ENCODE peak calls at places on chromosomes 5 and 9, in seven cellular contexts. J, W, K, T, C, U and Y are unnamed samples.

GRCh38 chr9:133428579-133429215 is 6.5 kb downstream of the ADAMTS13 start:
- DNase-seq in U (no peak), W (no peak), K (peak), J (peak), T (no peak), C (peak), Y (no peak)

GRCh38 chr9:69395718-69396117 is 70.7 kb downstream of the ENTREP1 start:
- DNase-seq in T (no peak), K (no peak), C (no peak), J (no peak), W (no peak), U (no peak), Y (no peak)

GRCh38 chr5:42991477-42992034 is 48.6 kb downstream of the ANXA2R start:
- DNase-seq in T (no peak), U (no peak), C (no peak), W (peak), J (no peak), K (no peak), Y (no peak)

GRCh38 chr9:128101231-128101641 is 26.3 kb downstream of the PTGES2 start:
- DNase-seq in J (no peak), W (peak), T (no peak), U (no peak), C (no peak), K (no peak), Y (no peak)

GRCh38 chr5:64147849-64148441 is 17.7 kb upstream of the RNF180 start:
- DNase-seq in W (no peak), U (peak), C (peak), K (peak), J (peak), T (peak), Y (peak)

GRCh38 chr5:62369039-62369438 is 34.7 kb downstream of the DIMT1 start:
- DNase-seq in K (no peak), T (no peak), J (no peak), W (no peak), C (no peak), U (no peak), Y (no peak)

GRCh38 chr5:151562019-151562707 is 29.0 kb downstream of the FAT2 start:
- DNase-seq in K (no peak), W (no peak), C (no peak), T (no peak), J (no peak), U (no peak), Y (no peak)

GRCh38 chr9:18333157-18333556 is 140.8 kb upstream of the ADAMTSL1 start:
- DNase-seq in U (no peak), J (no peak), T (peak), W (no peak), C (no peak), K (no peak), Y (no peak)

GRCh38 chr5:59757442-59757841 is 136.1 kb downstream of the PDE4D start:
- DNase-seq in K (no peak), J (no peak), T (peak), U (no peak), C (peak), W (no peak), Y (no peak)

GRCh38 chr5:65126192-65126591 is 355.5 kb downstream of the ADAMTS6 start:
- DNase-seq in W (no peak), J (no peak), K (no peak), U (no peak), T (peak), C (no peak), Y (no peak)

GRCh38 chr5:149221326-149221725 is 50.3 kb upstream of the AFAP1L1 start:
- DNase-seq in J (no peak), U (peak), C (no peak), W (no peak), K (no peak), T (peak), Y (peak)

GRCh38 chr5:106380736-106381135 is 1290.0 kb downstream of the EFNA5 start:
- DNase-seq in K (no peak), J (no peak), T (peak), C (peak), U (no peak), W (no peak), Y (peak)

GRCh38 chr5:61610262-61611024 is 278.4 kb downstream of the ZSWIM6 start:
- DNase-seq in C (no peak), W (no peak), J (no peak), U (no peak), K (no peak), T (no peak), Y (no peak)

GRCh38 chr5:73654171-73654811 is 28.3 kb downstream of the ARHGEF28 start:
- DNase-seq in T (no peak), W (no peak), U (no peak), K (no peak), J (no peak), C (peak), Y (no peak)

GRCh38 chr5:776862-777711 is 7.4 kb downstream of the ZDHHC11B start:
- DNase-seq in T (no peak), W (no peak), J (no peak), K (peak), C (no peak), U (no peak), Y (no peak)

GRCh38 chr5:36442352-36442751 is 140.7 kb upstream of the RANBP3L start:
- DNase-seq in T (no peak), U (no peak), C (peak), W (no peak), J (peak), K (no peak), Y (no peak)

GRCh38 chr5:122295138-122295537 is 16.9 kb upstream of the SNCAIP start:
- DNase-seq in T (no peak), C (no peak), U (no peak), J (no peak), K (no peak), W (no peak), Y (no peak)
- TF ChIP-seq CTCF in T (no peak), C (peak), U (peak), J (no peak), K (peak), W (no peak), Y (no peak)

GRCh38 chr5:159061186-159061796 is 38.4 kb downstream of the EBF1 start:
- DNase-seq in T (peak), U (no peak), J (no peak), K (no peak), C (peak), W (no peak), Y (no peak)
- H3K4me3 ChIP-seq in T (peak), U (no peak), J (no peak), K (no peak), C (no peak), W (no peak), Y (peak)

DNA sequence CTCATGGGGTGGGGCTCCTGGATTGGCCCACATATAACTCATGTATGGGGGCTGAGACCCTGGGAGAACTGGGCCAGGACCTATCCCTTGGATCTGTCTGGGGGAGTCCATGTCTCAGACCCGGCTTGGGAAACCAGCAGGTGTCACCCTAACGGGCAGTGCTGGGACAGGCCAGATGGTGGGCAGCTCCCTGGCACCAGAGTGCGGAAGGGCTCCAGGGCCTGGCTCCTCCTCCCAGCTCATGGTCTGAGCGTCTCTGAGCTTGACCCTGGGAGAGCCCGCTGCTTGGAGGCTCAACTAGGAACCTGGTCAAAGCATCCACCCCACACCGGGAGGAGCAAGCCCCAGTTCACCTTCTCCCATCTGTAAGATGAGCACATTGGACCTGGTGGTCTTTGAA is 15.5 kb upstream of the NCS1 start:
- DNase-seq in T (no peak), W (no peak), K (no peak), C (no peak), J (peak), U (no peak), Y (no peak)
- TF ChIP-seq CTCF in T (no peak), W (no peak), K (no peak), C (no peak), J (no peak), U (peak), Y (no peak)

DNA sequence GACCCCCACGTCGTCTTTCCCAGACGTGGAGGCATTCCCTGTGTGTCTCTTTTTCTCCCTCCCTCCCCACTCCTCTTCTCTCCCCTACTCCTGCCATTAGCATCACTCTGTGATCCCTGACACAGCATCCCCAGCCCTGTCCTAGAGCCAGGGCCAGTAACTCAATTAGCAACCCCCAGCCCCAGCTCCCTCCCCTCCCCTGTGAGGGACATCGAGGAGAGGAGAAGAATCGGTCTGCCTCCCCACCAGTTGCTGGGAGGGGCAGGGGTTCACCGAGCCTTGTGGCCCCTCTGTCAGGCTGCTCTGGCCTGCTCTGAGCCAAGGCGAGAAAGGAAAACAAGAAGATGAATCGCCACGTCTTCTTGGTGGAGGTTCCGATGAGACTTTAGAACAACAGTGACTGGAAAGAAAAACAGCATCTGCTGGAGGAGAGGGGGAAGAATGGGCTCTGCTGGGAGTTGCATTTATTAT is 123.1 kb downstream of the PAPPA start:
- DNase-seq in C (no peak), K (no peak), U (no peak), J (no peak), W (no peak), T (peak), Y (no peak)
- H3K4me3 ChIP-seq in C (no peak), K (no peak), U (no peak), J (no peak), W (no peak), T (no peak), Y (no peak)

GRCh38 chr5:55407059-55407684 is 99.4 kb downstream of the MTREX start:
- DNase-seq in J (no peak), C (peak), T (peak), U (peak), K (no peak), W (no peak), Y (peak)
- TF ChIP-seq CTCF in J (peak), C (peak), T (peak), U (peak), K (peak), W (peak), Y (peak)

GRCh38 chr9:26169684-26170083 is 491.4 kb upstream of the TUSC1 start:
- DNase-seq in K (no peak), U (no peak), J (no peak), T (peak), C (peak), W (no peak), Y (no peak)
- H3K4me3 ChIP-seq in K (no peak), U (no peak), J (no peak), T (no peak), C (no peak), W (no peak), Y (no peak)